ENCODE peak calls at places on chromosomes 2 and 18, in nine cellular contexts. K is body of pancreas, I is keratinocyte, R is spleen, T is H1, Q is hepatocyte, Z is thyroid gland, S is OCI-LY7, D is K562. L is an unnamed sample. For H3K4me1, the result is how much of the 10 kb centered on the place peaks cover.

GRCh38 chr18:58416704-58417683 is 211.9 kb downstream of the ALPK2 start:
- DNase-seq in S (no peak), R (no peak), I (no peak), Z (no peak), T (no peak), Q (no peak), D (no peak), K (peak), L (peak)

GRCh38 chr2:46565364-46565763 is 86.0 kb downstream of the TMEM247 start:
- DNase-seq in T (no peak), Z (no peak), D (no peak), S (no peak), I (no peak), K (no peak), R (no peak), Q (no peak), L (no peak)

GRCh38 chr18:76985951-76986236 is 146.7 kb downstream of the MBP start:
- DNase-seq in I (no peak), T (no peak), Z (no peak), K (no peak), Q (no peak), D (no peak), S (no peak), R (no peak), L (no peak)

GRCh38 chr2:10278029-10278762 is 24.5 kb upstream of the HPCAL1 start:
- DNase-seq in Q (no peak), K (peak), T (no peak), Z (peak), D (peak), S (no peak), R (peak), I (no peak), L (peak)

GRCh38 chr2:217075225-217075802 is 215.4 kb upstream of the TNP1 start:
- DNase-seq in T (no peak), Q (peak), I (no peak), K (no peak), R (no peak), Z (no peak), S (no peak), D (peak), L (no peak)

GRCh38 chr18:49731421-49731841 is 81.9 kb downstream of the ACAA2 start:
- DNase-seq in Q (no peak), D (no peak), K (no peak), R (no peak), I (no peak), T (no peak), Z (no peak), S (no peak), L (no peak)

GRCh38 chr2:192298664-192299063 is 103.9 kb upstream of the TMEFF2 start:
- DNase-seq in D (no peak), S (no peak), Q (no peak), K (no peak), T (peak), Z (no peak), R (no peak), I (no peak), L (no peak)

GRCh38 chr2:190847504-190848201 is 33.0 kb upstream of the GLS start:
- DNase-seq in T (no peak), K (no peak), R (no peak), S (no peak), Z (no peak), Q (no peak), I (no peak), D (no peak), L (no peak)

GRCh38 chr2:100142393-100142792 is at the start of gene AFF3:
- DNase-seq in S (peak), R (peak), T (no peak), K (no peak), Q (no peak), Z (no peak), D (no peak), I (no peak), L (no peak)

GRCh38 chr2:205245652-205246051 is 436.6 kb upstream of the NRP2 start:
- DNase-seq in Q (no peak), K (no peak), S (no peak), D (no peak), T (no peak), I (peak), R (no peak), Z (no peak), L (peak)

GRCh38 chr2:238100821-238101771 is 956 bp downstream of the ESPNL start:
- DNase-seq in T (no peak), D (no peak), Q (peak), Z (no peak), R (no peak), S (no peak), I (no peak), K (peak), L (peak)

GRCh38 chr18:61606759-61607158 is 273.5 kb downstream of the CDH20 start:
- DNase-seq in S (no peak), I (peak), Z (peak), T (peak), Q (peak), K (peak), R (no peak), D (peak), L (peak)

GRCh38 chr2:71727562-71727961 is 274.2 kb downstream of the DYSF start:
- DNase-seq in T (no peak), D (no peak), K (no peak), I (no peak), S (no peak), Z (no peak), Q (no peak), R (no peak), L (no peak)

GRCh38 chr2:105749583-105750399 is 5.1 kb downstream of the NCK2 start:
- DNase-seq in S (no peak), Q (no peak), T (no peak), R (no peak), K (no peak), Z (no peak), D (no peak), I (no peak), L (no peak)

GRCh38 chr2:230144348-230144747 is 75.4 kb downstream of the SP110 start:
- DNase-seq in Z (no peak), K (no peak), S (no peak), T (no peak), Q (no peak), D (no peak), R (no peak), I (no peak), L (no peak)

GRCh38 chr2:64743739-64744330 is 90.1 kb upstream of the SERTAD2 start:
- DNase-seq in T (no peak), R (no peak), Z (no peak), D (no peak), Q (no peak), I (no peak), S (no peak), K (no peak), L (no peak)

GRCh38 chr2:71181316-71181715 is 45.6 kb downstream of the PAIP2B start:
- DNase-seq in R (no peak), I (no peak), D (no peak), Z (no peak), T (no peak), K (no peak), Q (no peak), S (no peak), L (no peak)

GRCh38 chr2:214247531-214247930 is 163.3 kb upstream of the VWC2L start:
- DNase-seq in I (no peak), D (no peak), S (no peak), K (no peak), R (no peak), Q (no peak), T (no peak), Z (no peak), L (no peak)

GRCh38 chr2:128027278-128027800 is 520 bp downstream of the SAP130 start:
- DNase-seq in D (peak), Z (peak), I (peak), Q (peak), K (peak), T (peak), S (peak), R (peak), L (peak)

GRCh38 chr2:73281244-73281643 is 3.0 kb downstream of the FBXO41 start:
- DNase-seq in Q (no peak), R (no peak), K (no peak), D (no peak), T (no peak), S (no peak), Z (no peak), I (no peak), L (peak)

GRCh38 chr2:38277245-38278119 is 99.6 kb downstream of the ATL2 start:
- DNase-seq in D (no peak), S (no peak), R (no peak), T (peak), Z (no peak), I (no peak), K (no peak), Q (peak), L (no peak)

GRCh38 chr2:55743583-55743982 is 49.9 kb upstream of the PNPT1 start:
- DNase-seq in S (no peak), Q (no peak), I (no peak), K (no peak), Z (no peak), R (no peak), D (no peak), T (no peak), L (peak)

GRCh38 chr2:51612387-51612786 is 580.5 kb upstream of the NRXN1 start:
- DNase-seq in I (no peak), D (no peak), R (no peak), Q (no peak), T (no peak), K (no peak), Z (no peak), S (no peak), L (no peak)

GRCh38 chr2:218295029-218295428 is 2.7 kb upstream of the TMBIM1 start:
- DNase-seq in S (no peak), T (no peak), D (no peak), K (peak), R (no peak), Z (no peak), Q (peak), I (no peak), L (no peak)

GRCh38 chr2:26061539-26061938 is 27.7 kb downstream of the RAB10 start:
- DNase-seq in S (no peak), I (no peak), Z (no peak), K (no peak), D (peak), Q (no peak), R (no peak), T (no peak), L (no peak)

GRCh38 chr2:209977386-209978239 is 24.8 kb upstream of the RPE start:
- DNase-seq in K (no peak), R (no peak), Z (no peak), Q (peak), I (no peak), D (peak), S (peak), T (no peak), L (no peak)

GRCh38 chr2:225697936-225698335 is 298.4 kb downstream of the NYAP2 start:
- DNase-seq in T (no peak), Q (no peak), I (no peak), K (no peak), Z (no peak), R (no peak), D (no peak), S (no peak), L (no peak)

GRCh38 chr2:231795525-231796327 is 9.5 kb downstream of the COPS7B start:
- DNase-seq in R (no peak), I (peak), S (no peak), T (no peak), Z (peak), D (no peak), K (peak), Q (peak), L (peak)

GRCh38 chr18:8982416-8983183 is 119.9 kb upstream of the NDUFV2 start:
- DNase-seq in D (peak), R (no peak), T (no peak), I (peak), K (peak), S (peak), Z (no peak), Q (peak), L (peak)

GRCh38 chr2:239399404-239399999 is 1.3 kb downstream of the HDAC4 start:
- DNase-seq in I (no peak), Q (peak), D (peak), K (peak), Z (peak), T (no peak), R (peak), S (no peak), L (peak)

GRCh38 chr2:202317080-202317859 is 51.7 kb downstream of the NOP58 start:
- DNase-seq in S (no peak), D (no peak), I (no peak), T (no peak), R (no peak), Q (peak), Z (peak), K (peak), L (no peak)

GRCh38 chr2:224158831-224159230 is 119.7 kb upstream of the SERPINE2 start:
- DNase-seq in Z (no peak), T (no peak), R (no peak), K (no peak), D (no peak), S (no peak), I (no peak), Q (no peak), L (no peak)

GRCh38 chr2:95526360-95527341 is 42.1 kb upstream of the TRIM43B start:
- DNase-seq in S (no peak), Q (no peak), I (no peak), R (peak), Z (peak), D (no peak), T (no peak), K (peak), L (peak)

GRCh38 chr2:64819371-64819770 is 165.7 kb upstream of the SERTAD2 start:
- DNase-seq in Z (no peak), D (no peak), I (no peak), K (no peak), S (no peak), R (no peak), Q (no peak), T (no peak), L (no peak)

GRCh38 chr18:41391616-41392610 is 563.1 kb upstream of the PIK3C3 start:
- DNase-seq in T (peak), S (no peak), Z (peak), K (peak), Q (peak), I (no peak), R (no peak), D (no peak), L (peak)

GRCh38 chr2:18413794-18414396 is 146.6 kb downstream of the RDH14 start:
- DNase-seq in S (no peak), Z (no peak), Q (peak), T (no peak), R (no peak), I (no peak), D (no peak), K (no peak), L (peak)

GRCh38 chr2:236176417-236176816 is 8.2 kb upstream of the GBX2 start:
- DNase-seq in I (no peak), S (peak), K (no peak), Z (peak), R (no peak), Q (no peak), D (peak), T (no peak), L (peak)

GRCh38 chr2:46393865-46394264 is 85.5 kb upstream of the TMEM247 start:
- DNase-seq in Z (no peak), Q (no peak), K (no peak), D (no peak), I (no peak), S (no peak), T (no peak), R (no peak), L (no peak)

GRCh38 chr2:103991591-103991990 is 862.3 kb upstream of the POU3F3 start:
- DNase-seq in I (no peak), Q (no peak), D (no peak), S (peak), K (no peak), Z (no peak), T (no peak), R (no peak), L (no peak)

DNA sequence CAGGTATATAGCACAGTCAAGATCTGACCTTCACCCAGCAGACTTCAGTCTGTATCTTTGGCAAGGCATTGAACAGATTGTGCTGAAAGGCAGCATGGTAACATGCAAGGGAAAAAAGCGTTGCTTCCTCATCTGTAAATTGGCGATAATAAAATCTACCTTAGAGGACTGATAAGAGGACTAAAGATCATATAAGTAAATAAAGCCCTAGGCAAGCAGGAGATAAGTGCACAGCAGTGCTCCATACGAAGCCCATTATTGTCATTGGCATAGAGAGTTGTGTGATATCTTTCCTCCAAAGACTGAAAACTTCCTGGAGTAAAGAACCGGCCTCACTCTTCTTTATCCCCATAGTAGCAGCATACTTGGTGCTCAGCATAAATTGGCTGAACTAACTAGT is 162.6 kb downstream of the ANKRD44 start:
- DNase-seq in R (no peak), I (no peak), Q (peak), D (no peak), Z (no peak), S (no peak), T (no peak), K (no peak), L (no peak)
- H3K4me1 ChIP-seq in R (half or more), I (under half), Q (under half), D (under half), Z (under half), S (half or more), T (under half), K (under half), L (under half)

GRCh38 chr2:121554998-121555397 is 24.3 kb downstream of the RNU4ATAC start:
- DNase-seq in R (no peak), I (no peak), D (no peak), Q (no peak), K (no peak), S (no peak), T (no peak), Z (peak), L (no peak)
- H3K4me1 ChIP-seq in R (under half), I (under half), D (under half), Q (under half), K (under half), S (under half), T (under half), Z (under half), L (under half)

GRCh38 chr18:12827588-12827987 is 56.4 kb downstream of the PTPN2 start:
- DNase-seq in I (no peak), S (no peak), Z (no peak), K (no peak), Q (no peak), T (no peak), R (no peak), D (no peak), L (no peak)

GRCh38 chr18:12823892-12824291 is 60.1 kb downstream of the PTPN2 start:
- DNase-seq in S (no peak), R (no peak), D (no peak), T (no peak), I (no peak), Q (no peak), Z (no peak), K (no peak), L (no peak)

GRCh38 chr18:12821408-12821807 is 62.6 kb downstream of the PTPN2 start:
- DNase-seq in T (no peak), D (no peak), R (no peak), Q (no peak), Z (no peak), I (no peak), K (no peak), S (no peak), L (no peak)

GRCh38 chr18:12828116-12829051 is 55.7 kb downstream of the PTPN2 start:
- DNase-seq in S (no peak), T (no peak), Z (no peak), R (no peak), Q (no peak), K (no peak), D (no peak), I (no peak), L (no peak)

DNA sequence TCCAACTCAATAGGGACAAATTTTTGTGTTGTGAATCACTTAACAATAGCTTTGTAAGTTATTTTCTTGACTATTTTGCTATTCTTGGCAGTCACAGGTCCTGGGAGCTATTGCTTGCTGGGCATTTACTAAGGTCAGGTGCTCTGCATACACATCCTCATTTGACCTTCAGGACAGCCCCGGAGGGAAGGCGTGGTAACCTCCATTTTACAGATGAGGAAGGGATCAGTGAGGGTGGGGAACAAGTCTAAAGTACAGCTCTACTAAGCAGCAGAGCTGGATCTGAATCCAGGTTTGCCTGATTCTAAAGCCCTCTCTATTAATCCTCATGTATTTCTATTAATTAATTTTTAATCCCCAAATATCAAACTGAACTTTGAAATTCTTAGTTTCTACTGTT is 58.8 kb downstream of the PTPN2 start:
- DNase-seq in T (no peak), I (no peak), R (no peak), D (no peak), K (no peak), Z (no peak), S (no peak), Q (no peak), L (no peak)
- H3K4me1 ChIP-seq in T (under half), I (under half), R (under half), D (under half), K (under half), Z (under half), S (under half), Q (under half), L (under half)

GRCh38 chr18:53943463-53943862 is 281.0 kb downstream of the MBD2 start:
- DNase-seq in I (no peak), R (no peak), Z (no peak), K (no peak), D (no peak), T (no peak), Q (no peak), S (no peak), L (no peak)

GRCh38 chr18:53946561-53946960 is 277.9 kb downstream of the MBD2 start:
- DNase-seq in D (no peak), T (no peak), K (no peak), Z (no peak), Q (no peak), R (no peak), I (no peak), S (no peak), L (peak)

GRCh38 chr18:53944721-53945120 is 279.7 kb downstream of the MBD2 start:
- DNase-seq in R (no peak), Z (peak), Q (no peak), K (no peak), T (no peak), D (no peak), I (no peak), S (no peak), L (no peak)

GRCh38 chr18:53937037-53937436 is 287.4 kb downstream of the MBD2 start:
- DNase-seq in K (no peak), T (no peak), S (no peak), I (no peak), Q (no peak), Z (no peak), R (no peak), D (no peak), L (no peak)

DNA sequence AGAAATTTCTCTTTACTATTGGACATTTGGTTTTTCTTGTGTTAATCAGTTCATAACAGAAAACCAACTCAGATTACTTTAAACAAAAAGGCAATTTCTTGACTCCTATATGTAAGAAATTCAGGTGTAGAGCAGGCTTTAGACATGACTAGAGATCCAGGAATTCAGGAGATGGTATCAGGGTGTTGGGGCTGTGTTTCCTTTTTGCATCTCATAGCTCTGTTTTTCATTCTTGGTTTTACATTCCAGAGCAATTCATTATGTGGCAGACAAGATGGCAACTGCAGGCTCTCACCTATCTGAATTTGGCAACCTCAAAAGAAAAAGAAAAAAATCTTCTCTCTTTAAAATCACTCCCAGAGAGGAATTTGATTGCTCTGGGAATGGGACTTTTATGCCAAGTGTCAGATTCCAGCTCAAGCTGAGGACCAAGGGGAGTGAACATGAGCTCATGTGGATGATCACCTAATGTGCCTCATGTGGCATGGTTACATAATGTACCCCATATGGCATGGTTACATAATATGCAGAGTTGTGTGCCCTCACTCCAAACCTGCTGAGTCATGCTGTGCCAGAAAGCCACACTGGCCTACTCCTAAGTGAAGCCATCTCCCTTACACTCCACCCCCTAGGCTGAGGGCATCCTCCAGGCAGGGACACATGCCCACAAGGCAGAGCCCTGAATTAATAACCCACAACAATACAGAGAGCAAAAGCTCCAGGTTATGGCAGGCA is 282.7 kb downstream of the MBD2 start:
- DNase-seq in T (no peak), Q (no peak), Z (no peak), K (no peak), I (peak), R (no peak), S (peak), D (no peak), L (no peak)
- H3K4me1 ChIP-seq in T (under half), Q (under half), Z (under half), K (under half), I (under half), R (under half), S (under half), D (under half), L (under half)

GRCh38 chr18:2857491-2858063 is 10.8 kb downstream of the EMILIN2 start:
- DNase-seq in I (no peak), D (no peak), Z (peak), S (no peak), Q (peak), R (peak), K (peak), T (no peak), L (peak)
- H3K4me1 ChIP-seq in I (under half), D (under half), Z (under half), S (under half), Q (under half), R (under half), K (under half), T (under half), L (under half)